ENCODE peak calls at places on chromosomes 13 and 19, in five cellular contexts. One of them, this sample, is unnamed.

GRCh38 chr19:31344403-31344802 is 4.8 kb downstream of the TSHZ3 start:
- DNase-seq in natural killer cell treated with Interleukin-12 subunit alpha and Interleukin-12 subunit beta and Interleukin-15 and Interleukin-18, amount 100 ng/mL, for 72 hours: no peak
- DNase-seq in activated CD8-positive, alpha-beta memory T cell treated with anti-CD3 and anti-CD28 coated beads for 48 hours: no peak
- DNase-seq in CD4-positive, alpha-beta T cell: no peak
- DNase-seq in NCI-H748 treated with DMSO at 0.1 percent for 48 hours: no peak
- DNase-seq in this sample: no peak

GRCh38 chr13:59398127-59398526 is 765.6 kb downstream of the DIAPH3 start:
- DNase-seq in natural killer cell treated with Interleukin-12 subunit alpha and Interleukin-12 subunit beta and Interleukin-15 and Interleukin-18, amount 100 ng/mL, for 72 hours: no peak
- DNase-seq in activated CD8-positive, alpha-beta memory T cell treated with anti-CD3 and anti-CD28 coated beads for 48 hours: no peak
- DNase-seq in CD4-positive, alpha-beta T cell: no peak
- DNase-seq in NCI-H748 treated with DMSO at 0.1 percent for 48 hours: no peak
- DNase-seq in this sample: no peak

GRCh38 chr13:26476111-26476743 is 81.3 kb upstream of the WASF3 start:
- DNase-seq in natural killer cell treated with Interleukin-12 subunit alpha and Interleukin-12 subunit beta and Interleukin-15 and Interleukin-18, amount 100 ng/mL, for 72 hours: no peak
- DNase-seq in activated CD8-positive, alpha-beta memory T cell treated with anti-CD3 and anti-CD28 coated beads for 48 hours: no peak
- DNase-seq in CD4-positive, alpha-beta T cell: no peak
- DNase-seq in NCI-H748 treated with DMSO at 0.1 percent for 48 hours: no peak
- DNase-seq in this sample: no peak

GRCh38 chr19:48565090-48565489 is 13.1 kb downstream of the SULT2B1 start:
- DNase-seq in natural killer cell treated with Interleukin-12 subunit alpha and Interleukin-12 subunit beta and Interleukin-15 and Interleukin-18, amount 100 ng/mL, for 72 hours: no peak
- DNase-seq in activated CD8-positive, alpha-beta memory T cell treated with anti-CD3 and anti-CD28 coated beads for 48 hours: no peak
- DNase-seq in CD4-positive, alpha-beta T cell: no peak
- DNase-seq in NCI-H748 treated with DMSO at 0.1 percent for 48 hours: no peak
- DNase-seq in this sample: no peak

GRCh38 chr13:28609936-28610335 is 49.0 kb upstream of the POMP start:
- DNase-seq in natural killer cell treated with Interleukin-12 subunit alpha and Interleukin-12 subunit beta and Interleukin-15 and Interleukin-18, amount 100 ng/mL, for 72 hours: no peak
- DNase-seq in activated CD8-positive, alpha-beta memory T cell treated with anti-CD3 and anti-CD28 coated beads for 48 hours: no peak
- DNase-seq in CD4-positive, alpha-beta T cell: no peak
- DNase-seq in NCI-H748 treated with DMSO at 0.1 percent for 48 hours: no peak
- DNase-seq in this sample: no peak

GRCh38 chr19:41933693-41934426 is 5.6 kb upstream of the ERFL start:
- DNase-seq in natural killer cell treated with Interleukin-12 subunit alpha and Interleukin-12 subunit beta and Interleukin-15 and Interleukin-18, amount 100 ng/mL, for 72 hours: no peak
- DNase-seq in activated CD8-positive, alpha-beta memory T cell treated with anti-CD3 and anti-CD28 coated beads for 48 hours: no peak
- DNase-seq in CD4-positive, alpha-beta T cell: no peak
- DNase-seq in NCI-H748 treated with DMSO at 0.1 percent for 48 hours: no peak
- DNase-seq in this sample: no peak

GRCh38 chr13:100542546-100543156 is 45.9 kb downstream of the GGACT start:
- DNase-seq in natural killer cell treated with Interleukin-12 subunit alpha and Interleukin-12 subunit beta and Interleukin-15 and Interleukin-18, amount 100 ng/mL, for 72 hours: no peak
- DNase-seq in activated CD8-positive, alpha-beta memory T cell treated with anti-CD3 and anti-CD28 coated beads for 48 hours: no peak
- DNase-seq in CD4-positive, alpha-beta T cell: no peak
- DNase-seq in NCI-H748 treated with DMSO at 0.1 percent for 48 hours: no peak
- DNase-seq in this sample: no peak

GRCh38 chr19:54388001-54388802 is 23.5 kb upstream of the LAIR1 start:
- DNase-seq in natural killer cell treated with Interleukin-12 subunit alpha and Interleukin-12 subunit beta and Interleukin-15 and Interleukin-18, amount 100 ng/mL, for 72 hours: no peak
- DNase-seq in activated CD8-positive, alpha-beta memory T cell treated with anti-CD3 and anti-CD28 coated beads for 48 hours: no peak
- DNase-seq in CD4-positive, alpha-beta T cell: peak; percentile 59
- DNase-seq in NCI-H748 treated with DMSO at 0.1 percent for 48 hours: no peak
- DNase-seq in this sample: no peak

This sample was measured in NCI-H510A treated with DMSO at 0.1 percent for 48 hours.